ENCODE peak calls at places on chromosomes 11 and 22, in four cellular contexts. K is AG04450, Q is LNCaP clone FGC, H is tibial nerve. C is an unnamed sample.

GRCh38 chr22:30324008-30324730 is 2.6 kb downstream of the TBC1D10A start:
- DNase-seq in K (no peak), Q (no peak), H (no peak), C (no peak)

GRCh38 chr22:42562684-42563083 is 8.9 kb downstream of the SERHL2 start:
- DNase-seq in K (no peak), H (no peak), Q (no peak), C (no peak)

GRCh38 chr11:128775513-128775912 is 81.6 kb downstream of the FLI1 start:
- DNase-seq in K (no peak), Q (no peak), H (no peak), C (no peak)

GRCh38 chr11:5488385-5488784 is at the start of gene OR52D1:
- DNase-seq in H (no peak), Q (no peak), K (no peak), C (no peak)

GRCh38 chr11:94521684-94522083 is 9.4 kb downstream of the C11orf97 start:
- DNase-seq in K (no peak), Q (no peak), H (no peak), C (no peak)

GRCh38 chr11:17416492-17416891 is 28.0 kb upstream of the KCNJ11 start:
- DNase-seq in Q (no peak), K (no peak), H (no peak), C (no peak)

GRCh38 chr11:93444671-93445073 is 98.5 kb downstream of the SMCO4 start:
- DNase-seq in Q (no peak), K (no peak), H (no peak), C (no peak)

GRCh38 chr11:123481647-123482046 is 51.6 kb downstream of the GRAMD1B start:
- DNase-seq in Q (no peak), K (no peak), H (no peak), C (no peak)

GRCh38 chr22:42623301-42623751 is 8.6 kb upstream of the POLDIP3 start:
- DNase-seq in H (no peak), Q (no peak), K (no peak), C (no peak)

GRCh38 chr22:37985751-37986281 is 1.5 kb upstream of the SOX10 start:
- DNase-seq in K (no peak), H (no peak), Q (no peak), C (no peak)

GRCh38 chr11:14423633-14424032 is 64.7 kb upstream of the RRAS2 start:
- DNase-seq in Q (no peak), K (no peak), H (no peak), C (no peak)

GRCh38 chr22:41197808-41198585 is 7.1 kb upstream of the L3MBTL2 start:
- DNase-seq in K (no peak), Q (no peak), H (no peak), C (peak)

GRCh38 chr11:6888830-6889229 is 3.5 kb downstream of the OR2D2 start:
- DNase-seq in K (no peak), Q (no peak), H (no peak), C (no peak)

GRCh38 chr11:81174646-81175330 is 1558.9 kb downstream of the FAM181B start:
- DNase-seq in Q (no peak), H (no peak), K (no peak), C (no peak)

GRCh38 chr22:30876221-30876751 is 92.3 kb downstream of the MORC2 start:
- DNase-seq in K (no peak), H (no peak), Q (no peak), C (no peak)

GRCh38 chr11:44189986-44190882 is 94.8 kb downstream of the EXT2 start:
- DNase-seq in K (no peak), H (no peak), Q (no peak), C (no peak)

GRCh38 chr11:5620606-5621521 is 3.9 kb upstream of the TRIM34 start:
- DNase-seq in K (peak), H (no peak), Q (peak), C (no peak)

GRCh38 chr11:131311746-131312145 is 58.7 kb upstream of the NTM start:
- DNase-seq in K (no peak), Q (no peak), H (no peak), C (no peak)

GRCh38 chr22:39173787-39174497 is 21.5 kb upstream of the CBX7 start:
- DNase-seq in K (no peak), Q (no peak), H (no peak), C (no peak)

GRCh38 chr11:13260963-13261599 is 16.5 kb upstream of the BMAL1 start:
- DNase-seq in Q (no peak), H (peak), K (no peak), C (no peak)

GRCh38 chr11:27242591-27242990 is 120.4 kb downstream of the CCDC34 start:
- DNase-seq in K (no peak), Q (no peak), H (no peak), C (no peak)

GRCh38 chr11:134519788-134520187 is 107.7 kb upstream of the B3GAT1 start:
- DNase-seq in K (no peak), H (no peak), Q (no peak), C (no peak)

GRCh38 chr11:95119361-95120060 is 29.9 kb downstream of the ENDOD1 start:
- DNase-seq in Q (no peak), H (no peak), K (no peak), C (no peak)

GRCh38 chr11:100297516-100297915 is 389.6 kb upstream of the ARHGAP42 start:
- DNase-seq in K (no peak), H (no peak), Q (no peak), C (no peak)

GRCh38 chr11:102157219-102157618 is 47.0 kb downstream of the YAP1 start:
- DNase-seq in K (no peak), H (peak), Q (peak), C (no peak)

GRCh38 chr11:72583616-72584292 is 90.5 kb downstream of the PDE2A start:
- DNase-seq in Q (no peak), K (no peak), H (no peak), C (no peak)

GRCh38 chr11:75352417-75353206 is 1.2 kb upstream of the ARRB1 start:
- DNase-seq in Q (no peak), K (no peak), H (no peak), C (no peak)

GRCh38 chr22:40058265-40058664 is 63.5 kb downstream of the FAM83F start:
- DNase-seq in H (no peak), Q (no peak), K (no peak), C (no peak)

GRCh38 chr22:20079745-20080444 is at the start of gene DGCR8:
- DNase-seq in H (peak), K (peak), Q (peak), C (peak)
- TF ChIP-seq CTCF in H (no peak), K (no peak), Q (no peak), C (no peak)

GRCh38 chr11:77138106-77138649 is 10.1 kb downstream of the MYO7A start:
- DNase-seq in H (no peak), Q (no peak), K (no peak), C (no peak)

GRCh38 chr11:77136074-77136473 is 8.0 kb downstream of the MYO7A start:
- DNase-seq in Q (no peak), K (no peak), H (no peak), C (no peak)

GRCh38 chr11:77137421-77137820 is 9.4 kb downstream of the MYO7A start:
- DNase-seq in K (no peak), Q (no peak), H (no peak), C (no peak)

GRCh38 chr11:77136784-77137420 is 8.9 kb downstream of the MYO7A start:
- DNase-seq in H (no peak), Q (no peak), K (no peak), C (no peak)

DNA sequence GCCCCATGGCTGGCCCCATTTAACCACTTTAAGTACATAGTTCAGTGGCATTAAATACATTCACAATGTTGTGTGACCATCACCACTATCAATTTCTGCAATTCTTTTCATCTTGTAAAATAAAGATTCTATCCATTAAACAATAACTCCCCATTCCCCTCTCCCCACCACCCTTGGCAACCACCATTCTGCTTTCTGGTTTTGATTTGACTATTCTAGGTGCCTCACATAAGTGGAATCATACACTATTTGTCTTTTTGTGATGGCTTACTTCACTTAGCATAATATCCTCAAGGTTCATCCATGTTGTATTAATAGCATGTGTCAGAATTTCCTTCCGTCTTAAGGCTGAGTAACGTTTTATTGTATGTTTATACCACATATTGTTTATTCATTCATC is 7.0 kb downstream of the MYO7A start:
- DNase-seq in K (no peak), Q (no peak), H (no peak), C (no peak)
- TF ChIP-seq CTCF in K (no peak), Q (no peak), H (no peak), C (no peak)

DNA sequence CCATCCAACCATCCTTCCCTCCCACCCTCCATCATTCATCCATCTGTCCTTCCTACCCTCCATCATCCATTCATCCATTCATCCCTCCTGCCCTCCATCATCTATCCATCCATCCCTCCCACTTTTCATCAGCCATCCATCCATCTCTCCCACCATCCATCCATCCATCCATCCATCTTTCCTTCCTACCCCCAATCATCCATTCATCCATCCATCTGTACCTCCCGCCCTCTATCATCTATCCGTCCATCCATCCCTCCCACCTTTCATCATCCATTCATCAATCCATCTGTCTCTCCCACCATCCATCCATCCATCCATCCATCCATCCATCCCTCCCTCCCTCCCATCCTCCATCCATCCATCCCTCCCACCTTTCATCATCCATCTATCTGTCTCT is 968.8 kb downstream of the BRD1 start:
- DNase-seq in H (no peak), K (no peak), Q (no peak), C (no peak)
- TF ChIP-seq CTCF in H (no peak), K (no peak), Q (no peak), C (no peak)

GRCh38 chr22:23893957-23894709 is at the start of gene MIF:
- DNase-seq in K (peak), Q (peak), H (peak), C (peak)
- TF ChIP-seq CTCF in K (peak), Q (peak), H (peak), C (peak)

GRCh38 chr11:114132944-114133394 is 73.5 kb downstream of the ZBTB16 start:
- DNase-seq in K (no peak), H (no peak), Q (peak), C (no peak)

GRCh38 chr11:114134870-114135269 is 75.4 kb downstream of the ZBTB16 start:
- DNase-seq in K (no peak), Q (no peak), H (no peak), C (no peak)

GRCh38 chr11:114131366-114131963 is 72.0 kb downstream of the ZBTB16 start:
- DNase-seq in K (no peak), H (no peak), Q (peak), C (no peak)

GRCh38 chr11:114133548-114134329 is 74.2 kb downstream of the ZBTB16 start:
- DNase-seq in K (no peak), H (no peak), Q (no peak), C (no peak)

GRCh38 chr11:114132427-114132826 is 72.9 kb downstream of the ZBTB16 start:
- DNase-seq in Q (no peak), K (no peak), H (no peak), C (no peak)
- TF ChIP-seq CTCF in Q (peak), K (no peak), H (no peak), C (no peak)

DNA sequence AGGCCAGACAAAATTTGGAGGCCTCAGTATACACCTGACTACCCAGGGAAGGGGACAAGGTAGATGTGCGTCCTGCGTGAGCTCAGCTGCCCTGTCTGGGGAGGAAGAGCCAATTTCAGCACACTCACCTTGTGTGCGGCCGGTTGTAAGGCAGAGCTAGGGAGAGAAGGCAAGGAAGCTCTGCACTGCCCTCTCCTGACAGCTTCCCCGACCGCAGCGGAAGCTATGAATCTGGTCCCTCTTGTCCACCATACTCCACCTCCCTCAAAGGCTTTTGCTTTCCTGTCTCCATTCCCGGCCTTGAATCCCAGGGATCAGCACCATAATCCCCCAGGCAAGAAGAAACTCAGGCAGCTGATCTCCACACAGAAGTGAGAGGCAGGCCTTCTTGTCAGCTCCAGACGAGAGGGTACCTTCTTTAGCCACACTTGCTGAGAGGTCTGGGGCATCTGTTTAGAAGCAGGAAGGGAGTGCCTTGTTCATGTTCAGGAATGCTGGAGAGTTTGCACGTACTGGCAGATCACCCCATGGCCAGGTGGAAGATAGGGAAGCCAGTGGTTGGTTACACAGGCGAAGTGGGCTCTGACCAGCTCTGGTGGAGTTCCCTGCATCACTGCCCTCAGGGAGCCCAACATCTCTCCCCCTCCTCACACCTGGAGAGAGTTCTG is 62.5 kb downstream of the FEZ1 start:
- DNase-seq in Q (peak), H (peak), K (no peak), C (peak)
- TF ChIP-seq CTCF in Q (peak), H (peak), K (peak), C (peak)

GRCh38 chr11:119384332-119384731 is 2.8 kb upstream of the USP2 start:
- DNase-seq in K (no peak), H (no peak), Q (no peak), C (no peak)

GRCh38 chr11:119388103-119388502 is 6.6 kb upstream of the USP2 start:
- DNase-seq in K (no peak), Q (no peak), H (no peak), C (no peak)

DNA sequence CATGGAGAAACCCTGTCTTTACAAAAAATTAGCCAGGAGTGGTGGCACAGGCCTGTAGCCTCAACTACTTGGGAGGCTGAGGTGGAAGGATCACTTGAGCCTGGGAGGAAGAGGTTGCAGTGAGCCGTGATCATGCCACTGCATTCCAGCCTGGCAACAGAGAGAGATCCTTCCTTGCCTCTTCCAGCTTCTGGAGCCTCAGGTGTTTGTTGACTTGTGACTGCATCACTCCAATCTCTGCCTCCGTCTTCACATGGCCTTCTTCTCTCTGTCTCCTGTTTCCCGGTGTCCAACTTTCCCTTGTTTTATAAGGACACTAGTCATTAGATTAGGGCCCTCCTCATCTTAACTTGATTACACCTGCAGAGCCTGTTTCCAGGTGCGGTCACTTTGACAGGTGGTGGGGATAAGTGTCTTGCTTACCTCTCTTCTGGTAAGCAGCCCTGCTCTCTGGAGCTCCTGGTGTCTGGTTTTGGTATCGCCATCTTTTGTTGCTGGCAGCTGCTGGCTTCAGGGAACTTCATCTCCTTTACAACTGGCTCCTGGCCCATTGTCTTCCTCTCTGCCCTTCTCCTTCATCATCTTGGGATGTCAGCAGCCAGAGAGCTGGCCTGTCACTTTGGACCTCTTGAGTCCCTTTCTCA is 8.2 kb upstream of the USP2 start:
- DNase-seq in H (no peak), K (no peak), Q (no peak), C (peak)
- TF ChIP-seq CTCF in H (no peak), K (peak), Q (peak), C (peak)

GRCh38 chr11:68021167-68021787 is 9.2 kb upstream of the NDUFS8 start:
- DNase-seq in Q (no peak), K (no peak), H (no peak), C (no peak)
- TF ChIP-seq CTCF in Q (peak), K (no peak), H (no peak), C (peak)

DNA sequence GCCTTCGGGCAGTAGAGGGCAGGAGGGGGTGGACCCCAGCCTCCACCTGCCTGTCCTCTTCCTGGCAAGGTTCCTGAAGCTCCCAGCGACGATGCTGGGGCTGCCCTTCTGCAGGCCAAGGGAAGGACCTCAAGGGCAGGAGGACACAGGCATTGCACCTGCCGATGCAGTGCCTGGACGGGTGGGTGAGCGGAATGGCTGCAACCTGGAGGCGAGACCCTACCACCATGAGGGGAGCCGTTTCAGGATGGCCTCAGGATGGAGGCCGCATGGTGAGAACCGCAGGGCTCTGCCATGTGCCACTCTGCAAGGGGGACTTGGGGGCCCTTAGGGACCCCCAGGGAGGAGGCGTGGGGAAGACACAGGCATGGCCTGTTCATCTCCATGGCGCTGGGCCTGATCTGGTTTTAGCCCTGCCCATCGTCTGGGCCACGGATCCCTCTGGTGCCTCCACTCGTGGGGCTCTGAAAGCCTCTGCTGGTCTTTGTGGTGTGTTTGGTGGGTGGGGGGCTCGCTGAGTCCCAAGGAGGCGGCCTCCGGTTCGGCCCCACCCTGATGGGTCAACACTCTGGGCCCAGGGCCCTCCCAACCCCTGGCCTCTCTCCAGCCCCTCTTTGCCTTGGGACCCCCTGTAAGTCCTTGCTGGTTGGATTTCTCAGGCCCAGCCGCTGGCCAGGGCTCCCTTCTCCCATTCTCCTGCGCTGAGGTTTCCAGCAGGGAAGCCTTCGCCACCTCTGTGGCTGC is 1.3 kb upstream of the LSP1 start:
- DNase-seq in K (no peak), H (no peak), Q (no peak), C (no peak)
- TF ChIP-seq CTCF in K (no peak), H (no peak), Q (no peak), C (no peak)